ENCODE peak calls at places on chromosomes 3 and 15, in eight cellular contexts. F, L, S, P, R, Y, N and Q are unnamed samples.

GRCh38 chr3:124887177-124887995 is at the start of gene ITGB5:
- DNase-seq in P (peak), N (no peak), R (peak), Y (no peak), L (peak), S (peak), F (peak), Q (no peak)

GRCh38 chr3:120048355-120048754 is 45.9 kb downstream of the GSK3B start:
- DNase-seq in L (peak), Y (no peak), N (no peak), R (no peak), S (no peak), P (no peak), F (no peak), Q (no peak)

GRCh38 chr15:55744026-55744655 is 1.2 kb upstream of the PRTG start:
- DNase-seq in R (no peak), P (no peak), Y (no peak), S (no peak), F (no peak), N (no peak), L (no peak), Q (no peak)

GRCh38 chr3:187734841-187735240 is 10.4 kb downstream of the BCL6 start:
- DNase-seq in Y (no peak), N (no peak), F (peak), P (no peak), R (no peak), L (no peak), S (no peak), Q (no peak)

GRCh38 chr3:104521606-104522336 is 844.9 kb upstream of the ALCAM start:
- DNase-seq in N (no peak), Y (no peak), L (no peak), F (peak), S (no peak), P (no peak), R (no peak), Q (no peak)

GRCh38 chr15:85499498-85499897 is 119.1 kb downstream of the AKAP13 start:
- DNase-seq in L (no peak), P (no peak), S (no peak), R (no peak), F (no peak), N (peak), Y (no peak), Q (no peak)

GRCh38 chr3:115423170-115423569 is 200.1 kb upstream of the GAP43 start:
- DNase-seq in R (no peak), N (no peak), L (no peak), P (no peak), Y (no peak), F (peak), S (no peak), Q (no peak)

GRCh38 chr15:96087180-96087886 is 243.2 kb upstream of the NR2F2 start:
- DNase-seq in L (no peak), F (no peak), P (no peak), S (no peak), R (no peak), N (no peak), Y (no peak), Q (no peak)

GRCh38 chr3:94704467-94704866 is 641.6 kb downstream of the NSUN3 start:
- DNase-seq in R (no peak), Y (no peak), S (no peak), N (no peak), F (no peak), L (no peak), P (no peak), Q (no peak)

GRCh38 chr3:151903501-151903991 is 30.1 kb downstream of the SUCNR1 start:
- DNase-seq in F (peak), S (no peak), Y (no peak), N (no peak), L (peak), R (no peak), P (no peak), Q (no peak)

GRCh38 chr15:33292718-33293307 is 18.0 kb upstream of the RYR3 start:
- DNase-seq in N (peak), Y (peak), R (peak), S (no peak), F (peak), P (peak), L (peak), Q (peak)

GRCh38 chr15:94083467-94083991 is 147.8 kb upstream of the MCTP2 start:
- DNase-seq in R (no peak), L (peak), S (no peak), F (peak), N (no peak), Y (no peak), P (no peak), Q (no peak)

GRCh38 chr3:12158387-12159226 is at the start of gene TIMP4:
- DNase-seq in R (no peak), Y (no peak), L (peak), F (peak), N (no peak), P (no peak), S (peak), Q (no peak)

GRCh38 chr3:117936159-117936558 is 1098.5 kb downstream of the IGSF11 start:
- DNase-seq in L (no peak), Y (no peak), P (no peak), N (no peak), S (no peak), R (no peak), F (no peak), Q (no peak)

GRCh38 chr3:71345429-71346027 is 238.0 kb downstream of the FOXP1 start:
- DNase-seq in N (no peak), R (no peak), S (no peak), P (no peak), Y (no peak), L (peak), F (no peak), Q (no peak)

GRCh38 chr3:114714237-114714636 is 420.4 kb downstream of the TIGIT start:
- DNase-seq in P (no peak), L (peak), S (no peak), R (no peak), F (no peak), N (no peak), Y (no peak), Q (peak)

GRCh38 chr3:54134155-54134554 is 11.8 kb downstream of the CACNA2D3 start:
- DNase-seq in F (no peak), N (no peak), L (no peak), R (no peak), Y (no peak), P (no peak), S (no peak), Q (no peak)

GRCh38 chr15:79025802-79026201 is 64.8 kb downstream of the RASGRF1 start:
- DNase-seq in S (no peak), Y (no peak), N (no peak), P (no peak), F (no peak), R (no peak), L (no peak), Q (no peak)

GRCh38 chr3:71693641-71694040 is 31.6 kb downstream of the EIF4E3 start:
- DNase-seq in P (no peak), N (no peak), L (no peak), S (no peak), F (no peak), R (no peak), Y (no peak), Q (no peak)

GRCh38 chr3:136194409-136195257 is 1.5 kb downstream of the MSL2 start:
- DNase-seq in F (peak), Y (no peak), P (peak), R (no peak), N (no peak), L (no peak), S (no peak), Q (no peak)

GRCh38 chr3:5464684-5465083 is 277.2 kb downstream of the EDEM1 start:
- DNase-seq in P (no peak), F (no peak), N (no peak), S (no peak), Y (no peak), L (no peak), R (no peak), Q (no peak)

GRCh38 chr15:32098033-32098432 is 67.7 kb downstream of the CHRNA7 start:
- DNase-seq in P (no peak), S (no peak), R (no peak), F (no peak), N (no peak), Y (no peak), L (no peak), Q (no peak)

GRCh38 chr3:124688580-124689454 is 41.4 kb upstream of the UMPS start:
- DNase-seq in R (peak), L (peak), P (peak), S (no peak), F (peak), N (peak), Y (peak), Q (peak)

GRCh38 chr3:31009881-31010280 is 115.4 kb upstream of the GADL1 start:
- DNase-seq in N (no peak), S (no peak), F (no peak), Y (no peak), L (no peak), P (no peak), R (no peak), Q (no peak)

GRCh38 chr3:192899540-192899982 is 18.1 kb downstream of the MB21D2 start:
- DNase-seq in F (peak), R (no peak), N (no peak), P (no peak), L (peak), S (no peak), Y (no peak), Q (no peak)

GRCh38 chr15:80059786-80060489 is 462 bp downstream of the ZFAND6 start:
- DNase-seq in P (peak), Y (no peak), S (peak), L (peak), N (peak), R (peak), F (peak), Q (no peak)

GRCh38 chr3:58025824-58026579 is 17.8 kb downstream of the FLNB start:
- DNase-seq in P (no peak), L (peak), N (peak), S (no peak), F (peak), Y (no peak), R (no peak), Q (peak)

GRCh38 chr3:189324538-189325138 is 152.9 kb downstream of the TPRG1 start:
- DNase-seq in L (peak), P (peak), Y (no peak), R (peak), F (peak), N (peak), S (no peak), Q (peak)

GRCh38 chr15:49145651-49146609 is 9.5 kb downstream of the COPS2 start:
- DNase-seq in P (no peak), N (peak), L (peak), R (peak), Y (peak), F (peak), S (no peak), Q (peak)

GRCh38 chr3:197464794-197465193 is 91.0 kb downstream of the BDH1 start:
- DNase-seq in N (no peak), S (no peak), Y (no peak), L (no peak), F (no peak), P (no peak), R (no peak), Q (no peak)

GRCh38 chr3:52176951-52177700 is 20.8 kb upstream of the ALAS1 start:
- DNase-seq in S (no peak), Y (no peak), F (no peak), P (no peak), N (no peak), L (no peak), R (no peak), Q (no peak)

GRCh38 chr3:51705276-51706020 is 1.4 kb upstream of the GRM2 start:
- DNase-seq in Y (no peak), N (no peak), L (no peak), F (no peak), S (peak), P (no peak), R (no peak), Q (no peak)

GRCh38 chr3:33050084-33050653 is 46.8 kb downstream of the GLB1 start:
- DNase-seq in R (no peak), F (no peak), N (no peak), L (no peak), Y (no peak), P (no peak), S (no peak), Q (no peak)